ENCODE peak calls at places on chromosomes 4 and X, in eight cellular contexts. H, N, G, S, R, Y, J and I are unnamed samples. For H3K4me1, the result is how much of the 10 kb centered on the place peaks cover.

GRCh38 chr4:186067757-186068385 is 1.1 kb upstream of the TLR3 start:
- DNase-seq in H (peak), N (peak), G (peak), S (no peak), R (peak), Y (peak), J (peak), I (peak)

GRCh38 chr4:156456830-156457229 is 503.2 kb upstream of the CTSO start:
- DNase-seq in H (no peak), N (no peak), G (no peak), S (no peak), R (peak), Y (no peak), J (no peak), I (no peak)

GRCh38 chr4:61162116-61162515 is 38.0 kb upstream of the ADGRL3 start:
- DNase-seq in H (no peak), N (no peak), G (no peak), S (no peak), R (no peak), Y (no peak), J (no peak), I (no peak)

GRCh38 chr4:74838746-74839370 is 44.5 kb upstream of the BTC start:
- DNase-seq in H (no peak), N (no peak), G (no peak), S (no peak), R (no peak), Y (no peak), J (no peak), I (no peak)

GRCh38 chr4:8026455-8026854 is 86.8 kb upstream of the AFAP1 start:
- DNase-seq in H (no peak), N (no peak), G (no peak), S (no peak), R (no peak), Y (no peak), J (no peak), I (no peak)

GRCh38 chr4:129550281-129550785 is 454.4 kb downstream of the C4orf33 start:
- DNase-seq in H (no peak), N (no peak), G (no peak), S (no peak), R (no peak), Y (no peak), J (no peak), I (no peak)

GRCh38 chr4:140963883-140964282 is 169.4 kb downstream of the RNF150 start:
- DNase-seq in H (no peak), N (no peak), G (no peak), S (no peak), R (no peak), Y (no peak), J (no peak), I (no peak)

GRCh38 chr4:114286275-114286674 is 306.8 kb upstream of the ARSJ start:
- DNase-seq in H (no peak), N (no peak), G (no peak), S (no peak), R (no peak), Y (no peak), J (no peak), I (no peak)

GRCh38 chr4:149910177-149910576 is 94.5 kb upstream of the IQCM start:
- DNase-seq in H (no peak), N (no peak), G (no peak), S (no peak), R (no peak), Y (no peak), J (no peak), I (no peak)

GRCh38 chr4:105194328-105195231 is 47.9 kb downstream of the TET2 start:
- DNase-seq in H (no peak), N (no peak), G (no peak), S (no peak), R (peak), Y (no peak), J (no peak), I (peak)

GRCh38 chrX:110415440-110416167 is 57.0 kb downstream of the RTL9 start:
- DNase-seq in H (no peak), N (no peak), G (no peak), S (no peak), R (no peak), Y (no peak), J (no peak), I (no peak)

GRCh38 chrX:15914486-15914885 is 59.9 kb upstream of the AP1S2 start:
- DNase-seq in H (no peak), N (no peak), G (no peak), S (no peak), R (no peak), Y (no peak), J (no peak), I (no peak)

GRCh38 chr4:121096629-121097028 is 24.3 kb upstream of the NDNF start:
- DNase-seq in H (no peak), N (no peak), G (no peak), S (no peak), R (peak), Y (no peak), J (peak), I (no peak)

GRCh38 chr4:48421101-48421500 is 62.0 kb upstream of the SLC10A4 start:
- DNase-seq in H (no peak), N (no peak), G (no peak), S (no peak), R (no peak), Y (no peak), J (no peak), I (no peak)

GRCh38 chr4:186058253-186058979 is 10.5 kb upstream of the TLR3 start:
- DNase-seq in H (no peak), N (no peak), G (no peak), S (no peak), R (peak), Y (no peak), J (no peak), I (no peak)

GRCh38 chr4:16627999-16628398 is 270.4 kb downstream of the LDB2 start:
- DNase-seq in H (no peak), N (no peak), G (no peak), S (no peak), R (no peak), Y (no peak), J (no peak), I (no peak)

GRCh38 chr4:73723029-73723428 is 17.3 kb upstream of the CXCL8 start:
- DNase-seq in H (no peak), N (no peak), G (no peak), S (no peak), R (no peak), Y (no peak), J (no peak), I (no peak)

GRCh38 chr4:40232610-40233009 is 35.8 kb downstream of the RHOH start:
- DNase-seq in H (no peak), N (no peak), G (no peak), S (no peak), R (no peak), Y (no peak), J (no peak), I (no peak)

GRCh38 chr4:123876640-123877039 is 480.0 kb downstream of the SPRY1 start:
- DNase-seq in H (no peak), N (no peak), G (no peak), S (no peak), R (no peak), Y (no peak), J (no peak), I (no peak)

GRCh38 chr4:83109480-83110221 is 4.9 kb downstream of the PLAC8 start:
- DNase-seq in H (peak), N (no peak), G (peak), S (peak), R (peak), Y (no peak), J (peak), I (peak)

GRCh38 chr4:55386073-55386472 is 9.7 kb upstream of the TMEM165 start:
- DNase-seq in H (no peak), N (no peak), G (no peak), S (no peak), R (no peak), Y (no peak), J (no peak), I (no peak)

GRCh38 chr4:141814499-141814898 is 178.1 kb downstream of the IL15 start:
- DNase-seq in H (no peak), N (no peak), G (no peak), S (no peak), R (no peak), Y (no peak), J (no peak), I (no peak)

GRCh38 chr4:5374577-5374976 is 323.3 kb downstream of the STK32B start:
- DNase-seq in H (no peak), N (no peak), G (no peak), S (no peak), R (no peak), Y (no peak), J (no peak), I (no peak)

GRCh38 chr4:82802906-82803305 is 4.3 kb upstream of the SCD5 start:
- DNase-seq in H (no peak), N (no peak), G (no peak), S (no peak), R (no peak), Y (no peak), J (no peak), I (no peak)

GRCh38 chr4:73828945-73829344 is 7.5 kb upstream of the CXCL6 start:
- DNase-seq in H (no peak), N (no peak), G (no peak), S (no peak), R (no peak), Y (no peak), J (no peak), I (no peak)

GRCh38 chr4:2545321-2546013 is 9.0 kb downstream of the FAM193A start:
- DNase-seq in H (no peak), N (no peak), G (no peak), S (no peak), R (no peak), Y (no peak), J (no peak), I (no peak)

GRCh38 chr4:177051473-177052060 is 258.1 kb upstream of the NEIL3 start:
- DNase-seq in H (no peak), N (no peak), G (no peak), S (peak), R (peak), Y (no peak), J (no peak), I (no peak)

GRCh38 chr4:3291411-3291968 is 1.3 kb upstream of the RGS12 start:
- DNase-seq in H (no peak), N (no peak), G (peak), S (no peak), R (no peak), Y (no peak), J (no peak), I (no peak)

GRCh38 chr4:165131247-165131832 is 18.7 kb upstream of the TMEM192 start:
- DNase-seq in H (no peak), N (peak), G (no peak), S (peak), R (peak), Y (peak), J (peak), I (peak)

GRCh38 chrX:36214924-36215323 is 295.4 kb downstream of the CFAP47 start:
- DNase-seq in H (no peak), N (no peak), G (no peak), S (no peak), R (no peak), Y (no peak), J (no peak), I (no peak)

GRCh38 chr4:184806246-184806550 is 19.6 kb downstream of the ACSL1 start:
- DNase-seq in H (no peak), N (no peak), G (no peak), S (no peak), R (no peak), Y (no peak), J (no peak), I (no peak)
- H3K4me1 ChIP-seq in H (half or more), N (under half), G (under half), S (under half), R (under half), Y (under half), J (under half), I (under half)

DNA sequence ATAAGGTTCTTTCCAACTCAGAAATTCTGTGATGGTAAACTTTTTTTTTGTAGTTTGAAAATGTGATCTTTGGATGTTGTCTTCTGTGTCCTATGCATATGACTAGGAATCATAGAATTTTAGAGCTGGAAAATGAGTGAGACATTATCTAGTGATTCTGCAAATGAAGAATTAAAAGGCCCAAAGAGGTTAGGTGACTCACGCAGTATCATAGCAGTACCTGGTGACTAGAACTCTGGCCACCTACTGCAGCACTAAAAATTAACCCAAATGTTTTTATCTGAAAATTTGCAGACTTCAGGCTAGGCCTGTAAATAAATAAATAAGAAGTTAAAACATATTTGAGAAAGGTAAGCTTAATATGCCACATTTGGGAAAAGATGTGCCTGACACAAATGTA is 52.8 kb downstream of the NFKB1 start:
- DNase-seq in H (no peak), N (no peak), G (no peak), S (no peak), R (no peak), Y (no peak), J (no peak), I (no peak)
- H3K27ac ChIP-seq in H (peak), N (peak), G (no peak), S (no peak), R (no peak), Y (peak), J (no peak), I (no peak)

DNA sequence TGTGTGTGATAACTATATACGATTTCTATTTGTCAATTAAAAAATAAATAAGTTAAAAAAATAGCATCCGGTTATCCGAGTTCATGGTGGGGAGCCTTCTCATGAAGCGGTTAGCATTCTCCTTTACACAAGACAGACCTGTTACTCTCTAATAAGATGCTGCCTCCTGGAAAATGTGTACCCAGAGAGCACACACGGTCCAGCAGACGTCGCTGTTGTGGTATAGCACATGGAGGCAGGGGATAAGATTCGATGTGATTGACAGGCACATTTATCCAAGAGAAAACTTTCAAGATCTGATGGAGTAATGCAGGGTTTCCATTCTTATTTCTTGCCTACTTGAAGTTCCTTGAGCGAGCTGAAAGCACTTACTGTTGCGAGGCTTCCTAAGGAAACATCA is 62.7 kb upstream of the STS start:
- DNase-seq in H (no peak), N (no peak), G (no peak), S (no peak), R (no peak), Y (no peak), J (no peak), I (no peak)
- H3K4me1 ChIP-seq in H (under half), N (under half), G (under half), S (under half), R (under half), Y (under half), J (under half), I (under half)

DNA sequence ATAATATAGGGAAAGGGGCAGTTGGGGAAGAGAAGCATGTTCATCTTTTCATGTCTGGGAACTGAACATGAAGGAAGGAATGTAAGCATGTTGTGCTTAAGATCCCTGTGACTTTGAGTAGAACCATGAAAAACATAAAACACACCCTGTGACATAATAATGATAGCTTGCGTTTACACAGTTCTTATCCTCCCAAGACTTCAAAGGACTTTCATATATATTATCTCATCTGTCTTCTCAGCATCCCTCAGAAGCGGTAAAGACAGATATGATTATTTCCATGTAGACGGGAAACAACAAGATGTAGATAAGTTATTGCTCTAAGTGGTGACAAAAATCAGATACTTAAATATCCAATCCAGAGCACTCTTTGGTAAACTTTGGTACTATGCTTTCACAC is 3.3 kb upstream of the SH3RF1 start:
- DNase-seq in H (no peak), N (no peak), G (no peak), S (no peak), R (no peak), Y (no peak), J (no peak), I (peak)
- H3K27ac ChIP-seq in H (no peak), N (no peak), G (no peak), S (no peak), R (no peak), Y (no peak), J (no peak), I (no peak)

GRCh38 chr4:26821677-26822503 is 38.8 kb upstream of the STIM2 start:
- DNase-seq in H (no peak), N (no peak), G (no peak), S (no peak), R (no peak), Y (no peak), J (no peak), I (no peak)
- H3K4me1 ChIP-seq in H (under half), N (under half), G (under half), S (under half), R (under half), Y (under half), J (under half), I (under half)

GRCh38 chrX:153609917-153610833 is 11.2 kb upstream of the CCNQ start:
- DNase-seq in H (peak), N (peak), G (peak), S (peak), R (no peak), Y (peak), J (peak), I (peak)
- H3K27ac ChIP-seq in H (no peak), N (peak), G (no peak), S (peak), R (no peak), Y (no peak), J (no peak), I (no peak)

GRCh38 chr4:6902318-6903042 is 7.1 kb upstream of the TBC1D14 start:
- DNase-seq in H (no peak), N (no peak), G (no peak), S (no peak), R (no peak), Y (no peak), J (no peak), I (no peak)
- H3K4me1 ChIP-seq in H (under half), N (under half), G (under half), S (under half), R (under half), Y (under half), J (under half), I (under half)

DNA sequence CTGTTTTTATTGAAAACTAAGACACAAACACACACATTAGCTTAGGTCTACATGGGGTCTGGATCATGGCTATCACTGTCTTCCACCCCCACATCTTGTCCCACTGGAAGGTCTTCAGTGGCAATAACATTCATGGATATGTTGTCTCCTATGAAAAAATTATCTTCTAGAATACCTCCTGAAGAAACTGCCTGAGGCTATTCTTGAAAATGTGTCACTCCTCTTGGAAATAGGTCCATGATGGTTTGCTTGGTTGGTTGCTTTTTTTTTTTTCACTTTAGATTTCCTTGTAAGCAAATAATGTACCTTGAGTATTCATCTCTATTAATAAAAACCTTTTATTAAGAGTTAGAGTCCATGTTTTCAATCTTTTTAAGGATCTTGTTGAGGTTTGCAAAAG is 195.3 kb upstream of the PDE5A start:
- DNase-seq in H (no peak), N (no peak), G (no peak), S (no peak), R (no peak), Y (no peak), J (no peak), I (no peak)
- H3K27ac ChIP-seq in H (no peak), N (no peak), G (no peak), S (no peak), R (no peak), Y (no peak), J (no peak), I (no peak)

DNA sequence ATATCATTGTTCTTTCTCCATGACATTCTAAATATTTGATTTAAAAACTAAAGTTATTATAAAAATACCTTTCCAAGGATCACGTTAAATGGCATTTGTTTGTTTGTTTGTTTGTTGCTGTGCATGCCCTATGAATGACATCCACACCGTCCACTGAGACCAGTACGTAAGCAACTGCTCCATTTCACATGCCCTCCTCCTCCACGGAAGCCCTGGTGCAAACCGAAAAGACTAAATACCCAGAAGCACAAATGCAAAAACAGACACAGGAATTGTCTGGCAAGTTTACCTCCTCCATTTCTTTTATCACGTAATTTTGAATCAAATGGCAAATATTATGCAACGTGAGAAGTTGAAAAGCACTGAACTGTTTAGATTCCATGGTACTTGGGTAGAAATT is 23.6 kb downstream of the IRF2 start:
- DNase-seq in H (no peak), N (no peak), G (no peak), S (no peak), R (no peak), Y (no peak), J (no peak), I (no peak)
- H3K4me1 ChIP-seq in H (half or more), N (under half), G (half or more), S (under half), R (half or more), Y (half or more), J (half or more), I (half or more)

DNA sequence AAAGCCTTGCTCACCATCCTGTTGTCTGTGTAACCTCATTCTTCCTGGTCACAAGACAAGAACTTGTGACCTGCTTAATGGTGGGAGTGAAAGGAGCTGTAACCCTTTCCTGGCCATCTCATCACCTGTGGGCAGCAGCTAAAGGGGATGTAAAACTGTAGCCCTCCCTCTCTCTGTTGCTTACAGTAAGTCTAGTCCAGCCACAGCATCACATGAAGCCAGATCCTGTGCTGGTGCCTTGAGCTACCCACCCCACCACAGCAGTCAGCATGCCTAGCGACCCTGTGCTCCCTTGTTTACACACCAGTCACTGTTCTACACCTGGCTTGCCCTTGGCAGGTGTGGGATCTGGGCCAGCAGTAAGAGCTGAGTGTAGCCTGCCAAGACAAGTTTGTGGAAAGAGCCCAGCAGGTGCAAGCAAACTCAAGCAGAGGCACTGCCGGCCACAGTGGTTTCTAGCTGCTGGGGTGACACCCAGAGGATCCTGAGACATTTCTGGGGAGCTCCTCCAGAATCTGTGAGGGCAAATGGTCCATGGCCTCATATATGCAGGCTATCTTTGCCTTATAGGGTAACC is 41.0 kb downstream of the UGT2B28 start:
- DNase-seq in H (no peak), N (no peak), G (peak), S (no peak), R (peak), Y (no peak), J (no peak), I (no peak)
- H3K27ac ChIP-seq in H (no peak), N (no peak), G (no peak), S (no peak), R (peak), Y (no peak), J (peak), I (no peak)